ENCODE peak calls at places on chromosomes 2 and 18, in seven cellular contexts. One of them, this sample, is unnamed.

GRCh38 chr2:37560241-37560848 is 111.1 kb downstream of the CDC42EP3 start:
- DNase-seq in naive thymus-derived CD4-positive, alpha-beta T cell: no peak
- DNase-seq in heart left ventricle: no peak
- DNase-seq in uterus: no peak
- DNase-seq in lower leg skin: no peak
- DNase-seq in CD4-positive, CD25-positive, alpha-beta regulatory T cell: no peak
- DNase-seq in dorsolateral prefrontal cortex: no peak
- DNase-seq in this sample: no peak

GRCh38 chr18:59919026-59919425 is 19.2 kb downstream of the PMAIP1 start:
- DNase-seq in heart left ventricle: no peak
- DNase-seq in lower leg skin: peak; percentile 34
- DNase-seq in naive thymus-derived CD4-positive, alpha-beta T cell: no peak
- DNase-seq in uterus: no peak
- DNase-seq in CD4-positive, CD25-positive, alpha-beta regulatory T cell: no peak
- DNase-seq in dorsolateral prefrontal cortex: no peak
- DNase-seq in this sample: no peak

GRCh38 chr2:102049756-102050443 is 58.1 kb downstream of the IL1R2 start:
- DNase-seq in dorsolateral prefrontal cortex: peak; percentile 24
- DNase-seq in CD4-positive, CD25-positive, alpha-beta regulatory T cell: no peak
- DNase-seq in uterus: no peak
- DNase-seq in heart left ventricle: no peak
- DNase-seq in lower leg skin: peak; percentile 90
- DNase-seq in naive thymus-derived CD4-positive, alpha-beta T cell: no peak
- DNase-seq in this sample: no peak

GRCh38 chr2:28624798-28625701 is 126.6 kb upstream of the PPP1CB start:
- DNase-seq in heart left ventricle: peak; percentile 59
- DNase-seq in CD4-positive, CD25-positive, alpha-beta regulatory T cell: peak; percentile 57
- DNase-seq in naive thymus-derived CD4-positive, alpha-beta T cell: peak; percentile 51
- DNase-seq in uterus: peak; percentile 70
- DNase-seq in dorsolateral prefrontal cortex: no peak
- DNase-seq in lower leg skin: no peak
- DNase-seq in this sample: peak; percentile 67

GRCh38 chr2:213161759-213162514 is 10.5 kb upstream of the IKZF2 start:
- DNase-seq in naive thymus-derived CD4-positive, alpha-beta T cell: no peak
- DNase-seq in CD4-positive, CD25-positive, alpha-beta regulatory T cell: no peak
- DNase-seq in uterus: no peak
- DNase-seq in dorsolateral prefrontal cortex: no peak
- DNase-seq in lower leg skin: no peak
- DNase-seq in heart left ventricle: no peak
- DNase-seq in this sample: no peak

GRCh38 chr2:112121682-112122254 is 16.4 kb upstream of the FBLN7 start:
- DNase-seq in heart left ventricle: no peak
- DNase-seq in dorsolateral prefrontal cortex: no peak
- DNase-seq in naive thymus-derived CD4-positive, alpha-beta T cell: peak; percentile 56
- DNase-seq in lower leg skin: no peak
- DNase-seq in CD4-positive, CD25-positive, alpha-beta regulatory T cell: peak; percentile 27
- DNase-seq in uterus: no peak
- DNase-seq in this sample: no peak

GRCh38 chr2:235746257-235746934 is 252.6 kb downstream of the AGAP1 start:
- DNase-seq in naive thymus-derived CD4-positive, alpha-beta T cell: peak; percentile 4
- DNase-seq in lower leg skin: no peak
- DNase-seq in uterus: peak; percentile 77
- DNase-seq in CD4-positive, CD25-positive, alpha-beta regulatory T cell: peak; percentile 5
- DNase-seq in dorsolateral prefrontal cortex: peak; percentile 84
- DNase-seq in heart left ventricle: peak; percentile 52
- DNase-seq in this sample: peak; percentile 21

GRCh38 chr18:78725426-78725825 is 254.2 kb upstream of the SALL3 start:
- DNase-seq in dorsolateral prefrontal cortex: no peak
- DNase-seq in naive thymus-derived CD4-positive, alpha-beta T cell: no peak
- DNase-seq in heart left ventricle: no peak
- DNase-seq in uterus: peak; percentile 1
- DNase-seq in CD4-positive, CD25-positive, alpha-beta regulatory T cell: no peak
- DNase-seq in lower leg skin: peak; percentile 68
- DNase-seq in this sample: no peak

GRCh38 chr18:79954791-79955190 is 3.3 kb upstream of the SLC66A2 start:
- DNase-seq in dorsolateral prefrontal cortex: no peak
- DNase-seq in uterus: no peak
- DNase-seq in naive thymus-derived CD4-positive, alpha-beta T cell: no peak
- DNase-seq in heart left ventricle: no peak
- DNase-seq in CD4-positive, CD25-positive, alpha-beta regulatory T cell: no peak
- DNase-seq in lower leg skin: peak; percentile 85
- DNase-seq in this sample: no peak

GRCh38 chr2:18273205-18273604 is 287.2 kb downstream of the RDH14 start:
- DNase-seq in heart left ventricle: no peak
- DNase-seq in naive thymus-derived CD4-positive, alpha-beta T cell: no peak
- DNase-seq in CD4-positive, CD25-positive, alpha-beta regulatory T cell: no peak
- DNase-seq in uterus: no peak
- DNase-seq in dorsolateral prefrontal cortex: no peak
- DNase-seq in lower leg skin: no peak
- DNase-seq in this sample: no peak

GRCh38 chr2:118723394-118723793 is 124.1 kb downstream of the EN1 start:
- DNase-seq in CD4-positive, CD25-positive, alpha-beta regulatory T cell: no peak
- DNase-seq in lower leg skin: no peak
- DNase-seq in uterus: no peak
- DNase-seq in heart left ventricle: no peak
- DNase-seq in dorsolateral prefrontal cortex: no peak
- DNase-seq in naive thymus-derived CD4-positive, alpha-beta T cell: no peak
- DNase-seq in this sample: no peak

GRCh38 chr2:226694142-226694541 is 105.5 kb downstream of the IRS1 start:
- DNase-seq in CD4-positive, CD25-positive, alpha-beta regulatory T cell: no peak
- DNase-seq in heart left ventricle: no peak
- DNase-seq in uterus: no peak
- DNase-seq in lower leg skin: no peak
- DNase-seq in dorsolateral prefrontal cortex: no peak
- DNase-seq in naive thymus-derived CD4-positive, alpha-beta T cell: no peak
- DNase-seq in this sample: no peak

GRCh38 chr2:128325665-128326181 is 7.1 kb upstream of the HS6ST1 start:
- DNase-seq in CD4-positive, CD25-positive, alpha-beta regulatory T cell: no peak
- DNase-seq in naive thymus-derived CD4-positive, alpha-beta T cell: no peak
- DNase-seq in lower leg skin: peak; percentile 82
- DNase-seq in dorsolateral prefrontal cortex: no peak
- DNase-seq in heart left ventricle: no peak
- DNase-seq in uterus: no peak
- DNase-seq in this sample: no peak

GRCh38 chr2:189506514-189506976 is 65.3 kb downstream of the WDR75 start:
- DNase-seq in uterus: no peak
- DNase-seq in dorsolateral prefrontal cortex: no peak
- DNase-seq in CD4-positive, CD25-positive, alpha-beta regulatory T cell: no peak
- DNase-seq in heart left ventricle: no peak
- DNase-seq in naive thymus-derived CD4-positive, alpha-beta T cell: no peak
- DNase-seq in lower leg skin: no peak
- DNase-seq in this sample: no peak

GRCh38 chr2:26696352-26696816 is 3.9 kb downstream of the KCNK3 start:
- DNase-seq in CD4-positive, CD25-positive, alpha-beta regulatory T cell: no peak
- DNase-seq in lower leg skin: no peak
- DNase-seq in dorsolateral prefrontal cortex: peak; percentile 43
- DNase-seq in heart left ventricle: no peak
- DNase-seq in uterus: no peak
- DNase-seq in naive thymus-derived CD4-positive, alpha-beta T cell: no peak
- DNase-seq in this sample: no peak

GRCh38 chr2:11435036-11435435 is 30.9 kb downstream of the E2F6 start:
- DNase-seq in uterus: no peak
- DNase-seq in lower leg skin: no peak
- DNase-seq in dorsolateral prefrontal cortex: peak; percentile 39
- DNase-seq in CD4-positive, CD25-positive, alpha-beta regulatory T cell: no peak
- DNase-seq in heart left ventricle: no peak
- DNase-seq in naive thymus-derived CD4-positive, alpha-beta T cell: no peak
- DNase-seq in this sample: no peak

GRCh38 chr2:64859208-64860161 is 129.7 kb upstream of the SLC1A4 start:
- DNase-seq in heart left ventricle: peak; percentile 87
- DNase-seq in dorsolateral prefrontal cortex: peak; percentile 65
- DNase-seq in naive thymus-derived CD4-positive, alpha-beta T cell: no peak
- DNase-seq in uterus: peak; percentile 90
- DNase-seq in CD4-positive, CD25-positive, alpha-beta regulatory T cell: no peak
- DNase-seq in lower leg skin: peak; percentile 99
- DNase-seq in this sample: no peak
- H3K4me3 ChIP-seq in heart left ventricle: peak overlapping the region; percentile 58
- H3K4me3 ChIP-seq in dorsolateral prefrontal cortex: peak overlapping the region; percentile 61
- H3K4me3 ChIP-seq in naive thymus-derived CD4-positive, alpha-beta T cell: peak overlapping the region; percentile 7
- H3K4me3 ChIP-seq in uterus: peak overlapping the region; percentile 17
- H3K4me3 ChIP-seq in CD4-positive, CD25-positive, alpha-beta regulatory T cell: no peak overlapping the region
- H3K4me3 ChIP-seq in lower leg skin: no peak overlapping the region
- H3K4me3 ChIP-seq in this sample: no peak overlapping the region

GRCh38 chr2:161237397-161238263 is 70.6 kb upstream of the PSMD14 start:
- DNase-seq in dorsolateral prefrontal cortex: peak; percentile 87
- DNase-seq in heart left ventricle: peak; percentile 31
- DNase-seq in uterus: peak; percentile 63
- DNase-seq in naive thymus-derived CD4-positive, alpha-beta T cell: peak; percentile 53
- DNase-seq in CD4-positive, CD25-positive, alpha-beta regulatory T cell: peak; percentile 26
- DNase-seq in lower leg skin: peak; percentile 90
- DNase-seq in this sample: peak; percentile 26
- H3K4me3 ChIP-seq in dorsolateral prefrontal cortex: peak overlapping the region; percentile 78
- H3K4me3 ChIP-seq in heart left ventricle: peak overlapping the region; percentile 66
- H3K4me3 ChIP-seq in uterus: peak overlapping the region; percentile 25
- H3K4me3 ChIP-seq in naive thymus-derived CD4-positive, alpha-beta T cell: peak overlapping the region; percentile 76
- H3K4me3 ChIP-seq in CD4-positive, CD25-positive, alpha-beta regulatory T cell: peak overlapping the region; percentile 84
- H3K4me3 ChIP-seq in lower leg skin: peak overlapping the region; percentile 32
- H3K4me3 ChIP-seq in this sample: peak overlapping the region; percentile 72

GRCh38 chr2:20630967-20631366 is 19.9 kb downstream of the HS1BP3 start:
- DNase-seq in CD4-positive, CD25-positive, alpha-beta regulatory T cell: no peak
- DNase-seq in lower leg skin: no peak
- DNase-seq in dorsolateral prefrontal cortex: no peak
- DNase-seq in heart left ventricle: no peak
- DNase-seq in uterus: no peak
- DNase-seq in naive thymus-derived CD4-positive, alpha-beta T cell: no peak
- DNase-seq in this sample: no peak

GRCh38 chr2:20627712-20628380 is 23.1 kb downstream of the HS1BP3 start:
- DNase-seq in lower leg skin: no peak
- DNase-seq in uterus: no peak
- DNase-seq in heart left ventricle: no peak
- DNase-seq in dorsolateral prefrontal cortex: no peak
- DNase-seq in CD4-positive, CD25-positive, alpha-beta regulatory T cell: no peak
- DNase-seq in naive thymus-derived CD4-positive, alpha-beta T cell: no peak
- DNase-seq in this sample: no peak

GRCh38 chr2:20631617-20632307 is 19.1 kb downstream of the HS1BP3 start:
- DNase-seq in CD4-positive, CD25-positive, alpha-beta regulatory T cell: no peak
- DNase-seq in heart left ventricle: no peak
- DNase-seq in dorsolateral prefrontal cortex: no peak
- DNase-seq in uterus: no peak
- DNase-seq in lower leg skin: no peak
- DNase-seq in naive thymus-derived CD4-positive, alpha-beta T cell: no peak
- DNase-seq in this sample: no peak

GRCh38 chr2:20629181-20629580 is 21.7 kb downstream of the HS1BP3 start:
- DNase-seq in heart left ventricle: no peak
- DNase-seq in lower leg skin: no peak
- DNase-seq in CD4-positive, CD25-positive, alpha-beta regulatory T cell: no peak
- DNase-seq in uterus: no peak
- DNase-seq in naive thymus-derived CD4-positive, alpha-beta T cell: no peak
- DNase-seq in dorsolateral prefrontal cortex: no peak
- DNase-seq in this sample: no peak

DNA sequence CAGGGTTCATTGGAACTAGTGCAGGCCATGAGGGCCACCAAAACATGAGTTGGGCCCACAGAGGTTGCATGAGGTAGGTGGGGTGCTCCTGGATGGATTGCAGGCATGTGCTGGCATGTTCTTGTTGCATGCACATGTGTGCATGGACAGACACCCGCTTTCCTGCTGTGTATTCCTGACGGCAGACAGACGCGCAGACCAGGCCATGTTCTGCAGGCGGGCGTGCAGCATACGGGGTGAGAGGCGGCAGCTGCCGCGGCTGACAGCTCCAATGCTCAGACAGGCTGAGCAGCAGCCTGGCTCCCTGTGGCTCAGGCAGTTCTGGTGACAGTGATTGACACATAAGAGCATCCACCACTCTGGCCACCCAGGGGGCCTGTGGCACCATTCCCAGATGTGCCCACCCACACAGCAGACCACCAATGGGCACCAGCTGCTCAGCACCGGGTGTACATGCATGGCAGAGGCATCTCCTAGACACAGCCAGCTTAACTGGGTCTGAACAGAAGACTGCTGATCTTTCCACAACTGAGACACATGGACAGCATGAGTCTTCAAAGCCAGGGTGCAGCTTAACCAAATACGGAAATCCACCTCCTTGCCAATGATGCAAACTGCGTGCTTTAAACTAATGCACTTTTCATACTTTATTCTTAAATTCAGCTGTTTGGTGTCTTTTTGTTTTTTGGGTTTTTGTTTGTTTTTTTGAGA is 21.2 kb downstream of the HS1BP3 start:
- DNase-seq in dorsolateral prefrontal cortex: no peak
- DNase-seq in naive thymus-derived CD4-positive, alpha-beta T cell: no peak
- DNase-seq in uterus: no peak
- DNase-seq in heart left ventricle: no peak
- DNase-seq in CD4-positive, CD25-positive, alpha-beta regulatory T cell: no peak
- DNase-seq in lower leg skin: no peak
- DNase-seq in this sample: no peak
- H3K4me3 ChIP-seq in dorsolateral prefrontal cortex: no peak overlapping the region
- H3K4me3 ChIP-seq in naive thymus-derived CD4-positive, alpha-beta T cell: no peak overlapping the region
- H3K4me3 ChIP-seq in uterus: no peak overlapping the region
- H3K4me3 ChIP-seq in heart left ventricle: no peak overlapping the region
- H3K4me3 ChIP-seq in CD4-positive, CD25-positive, alpha-beta regulatory T cell: no peak overlapping the region
- H3K4me3 ChIP-seq in lower leg skin: no peak overlapping the region
- H3K4me3 ChIP-seq in this sample: no peak overlapping the region

GRCh38 chr2:71156531-71156930 is 26.1 kb downstream of the MPHOSPH10 start:
- DNase-seq in uterus: no peak
- DNase-seq in dorsolateral prefrontal cortex: peak; percentile 19
- DNase-seq in lower leg skin: no peak
- DNase-seq in heart left ventricle: no peak
- DNase-seq in CD4-positive, CD25-positive, alpha-beta regulatory T cell: no peak
- DNase-seq in naive thymus-derived CD4-positive, alpha-beta T cell: no peak
- DNase-seq in this sample: no peak

GRCh38 chr2:71154798-71155197 is 24.4 kb downstream of the MPHOSPH10 start:
- DNase-seq in CD4-positive, CD25-positive, alpha-beta regulatory T cell: no peak
- DNase-seq in heart left ventricle: no peak
- DNase-seq in dorsolateral prefrontal cortex: no peak
- DNase-seq in lower leg skin: no peak
- DNase-seq in uterus: no peak
- DNase-seq in naive thymus-derived CD4-positive, alpha-beta T cell: no peak
- DNase-seq in this sample: no peak

GRCh38 chr2:71154279-71154678 is 23.8 kb downstream of the MPHOSPH10 start:
- DNase-seq in naive thymus-derived CD4-positive, alpha-beta T cell: no peak
- DNase-seq in dorsolateral prefrontal cortex: no peak
- DNase-seq in lower leg skin: no peak
- DNase-seq in CD4-positive, CD25-positive, alpha-beta regulatory T cell: no peak
- DNase-seq in uterus: no peak
- DNase-seq in heart left ventricle: no peak
- DNase-seq in this sample: no peak

GRCh38 chr2:71155846-71156245 is 25.4 kb downstream of the MPHOSPH10 start:
- DNase-seq in naive thymus-derived CD4-positive, alpha-beta T cell: no peak
- DNase-seq in lower leg skin: no peak
- DNase-seq in CD4-positive, CD25-positive, alpha-beta regulatory T cell: no peak
- DNase-seq in dorsolateral prefrontal cortex: no peak
- DNase-seq in heart left ventricle: no peak
- DNase-seq in uterus: no peak
- DNase-seq in this sample: no peak

DNA sequence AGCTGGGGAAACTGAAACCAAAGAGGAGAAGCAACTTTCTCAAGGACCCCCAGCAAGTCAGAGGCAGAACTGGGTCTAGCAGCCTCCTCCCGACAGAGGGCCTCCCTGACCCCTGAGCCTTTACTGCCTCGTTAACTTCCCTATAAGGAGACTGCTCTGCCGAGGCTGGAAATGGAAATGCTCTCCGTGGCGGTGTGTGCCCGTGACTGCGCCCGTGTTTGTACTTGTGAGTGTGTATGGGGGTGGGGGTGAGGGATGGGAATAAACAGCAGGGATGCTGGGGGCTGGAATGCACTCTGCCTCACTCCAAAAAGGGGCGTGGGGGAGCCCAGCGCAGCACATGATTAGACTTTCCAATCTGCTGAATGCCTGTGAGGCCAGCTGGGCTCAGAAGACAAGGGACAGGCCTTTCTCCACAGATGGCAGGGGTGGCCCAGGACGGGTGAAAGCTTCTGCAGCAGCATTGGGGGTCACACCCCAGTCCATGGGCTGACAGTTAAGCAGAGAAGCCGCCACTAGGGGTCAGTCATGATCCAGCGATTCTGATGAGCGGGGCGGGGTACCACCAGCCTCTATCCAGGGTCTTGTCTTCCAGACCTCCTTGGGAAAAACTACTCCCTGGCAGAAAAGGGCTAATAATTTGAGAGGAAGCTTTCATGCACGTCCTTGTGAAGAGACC is 26.8 kb downstream of the MPHOSPH10 start:
- DNase-seq in naive thymus-derived CD4-positive, alpha-beta T cell: peak; percentile 40
- DNase-seq in dorsolateral prefrontal cortex: peak; percentile 70
- DNase-seq in lower leg skin: no peak
- DNase-seq in uterus: peak; percentile 25
- DNase-seq in heart left ventricle: peak; percentile 27
- DNase-seq in CD4-positive, CD25-positive, alpha-beta regulatory T cell: peak; percentile 19
- DNase-seq in this sample: no peak
- H3K4me3 ChIP-seq in naive thymus-derived CD4-positive, alpha-beta T cell: no peak overlapping the region
- H3K4me3 ChIP-seq in dorsolateral prefrontal cortex: peak overlapping the region; percentile 36
- H3K4me3 ChIP-seq in lower leg skin: no peak overlapping the region
- H3K4me3 ChIP-seq in uterus: no peak overlapping the region
- H3K4me3 ChIP-seq in heart left ventricle: peak overlapping the region; percentile 15
- H3K4me3 ChIP-seq in CD4-positive, CD25-positive, alpha-beta regulatory T cell: no peak overlapping the region
- H3K4me3 ChIP-seq in this sample: no peak overlapping the region